ENCODE peak calls at places on chromosomes 13 and 19, in seven cellular contexts. H is NCI-H2029; E is activated T-cell treated with anti-CD3 and anti-CD28 coated beads, Interleukin-2, amount 50 U/mL, for 72 hours; M is progenitor cell of endocrine pancreas; I is fibroblast of gingiva; F is anterior cingulate cortex; U is H54. K is an unnamed sample.

GRCh38 chr19:42653841-42654240 is 59.1 kb upstream of the CEACAM8 start:
- DNase-seq in H (peak; percentile 4), U (no peak), F (no peak), E (no peak), I (no peak), M (no peak), K (no peak)

GRCh38 chr13:28297341-28297740 is 159.0 kb downstream of the PAN3 start:
- DNase-seq in F (no peak), H (no peak), E (no peak), U (no peak), I (no peak), M (no peak), K (no peak)

GRCh38 chr19:46372901-46373572 is 26.1 kb downstream of the PPP5C start:
- DNase-seq in M (no peak), H (no peak), U (no peak), I (peak; percentile 72), E (no peak), F (no peak), K (peak; percentile 15)

GRCh38 chr13:91167706-91168459 is 179.6 kb upstream of the MIR17HG start:
- DNase-seq in H (no peak), I (no peak), F (no peak), E (no peak), U (no peak), M (no peak), K (no peak)

GRCh38 chr13:42367836-42368235 is 95.9 kb downstream of the AKAP11 start:
- DNase-seq in M (no peak), U (no peak), I (no peak), E (no peak), H (no peak), F (no peak), K (no peak)

GRCh38 chr13:74006666-74007065 is 127.5 kb downstream of the KLF12 start:
- DNase-seq in E (no peak), U (no peak), M (no peak), I (no peak), F (no peak), H (no peak), K (no peak)

GRCh38 chr19:10654610-10655456 is 687 bp downstream of the ILF3 start:
- DNase-seq in H (peak; percentile 65), I (no peak), M (peak; percentile 72), U (peak; percentile 65), F (no peak), E (peak; percentile 70), K (peak; percentile 56)

GRCh38 chr19:681029-681626 is 4.9 kb downstream of the FSTL3 start:
- DNase-seq in I (no peak), F (no peak), E (peak; percentile 98), M (no peak), H (peak; percentile 87), U (peak; percentile 84), K (peak; percentile 34)

GRCh38 chr13:114130708-114131580 is 1.5 kb downstream of the RASA3 start:
- DNase-seq in H (peak; percentile 51), I (peak; percentile 88), E (peak; percentile 64), U (peak; percentile 93), M (no peak), F (peak; percentile 67), K (no peak)

GRCh38 chr13:112057736-112058518 is 9.0 kb upstream of the SOX1 start:
- DNase-seq in U (no peak), I (no peak), M (peak; percentile 57), E (no peak), F (no peak), H (peak; percentile 22), K (peak; percentile 79)

GRCh38 chr19:1223018-1223855 is 14.6 kb downstream of the CBARP start:
- DNase-seq in I (peak; percentile 37), M (no peak), H (no peak), U (no peak), E (no peak), F (no peak), K (no peak)

GRCh38 chr13:114129649-114130062 is 2.8 kb downstream of the RASA3 start:
- DNase-seq in F (no peak), M (no peak), I (no peak), U (no peak), H (no peak), E (peak; percentile 55), K (no peak)